ENCODE peak calls at places on chromosomes 2 and 18, in nine cellular contexts. R is GM12865, N is HFF-Myc, L is kidney, Z is HCT116, X is lower lobe of right lung, Y is upper lobe of right lung, A is lower leg skin, I is AG10803. Q is an unnamed sample.

GRCh38 chr2:149661844-149662243 is 74.3 kb upstream of the MMADHC start:
- DNase-seq in X (no peak), A (no peak), Y (no peak), I (peak; percentile 20), R (no peak), L (no peak), Z (no peak), N (no peak), Q (peak; percentile 91)

GRCh38 chr2:33577660-33578059 is 21.4 kb downstream of the FAM98A start:
- DNase-seq in N (no peak), X (no peak), Y (no peak), I (peak; percentile 34), Z (no peak), L (no peak), A (no peak), R (no peak), Q (no peak)

GRCh38 chr18:48851563-48851962 is 99.2 kb downstream of the SMAD7 start:
- DNase-seq in A (no peak), R (no peak), L (peak; percentile 88), N (no peak), X (peak; percentile 71), Y (peak; percentile 78), Z (no peak), I (no peak), Q (no peak)

GRCh38 chr18:43879350-43879749 is 602.1 kb upstream of the SYT4 start:
- DNase-seq in L (no peak), Z (no peak), R (no peak), N (no peak), Y (no peak), I (no peak), X (no peak), A (no peak), Q (no peak)

GRCh38 chr2:152062130-152063091 is 36.4 kb downstream of the CACNB4 start:
- DNase-seq in Y (no peak), L (no peak), I (peak; percentile 92), N (peak; percentile 11), X (no peak), A (peak; percentile 35), Z (no peak), R (peak; percentile 39), Q (no peak)

GRCh38 chr2:96848264-96848663 is 4.4 kb upstream of the ANKRD23 start:
- DNase-seq in L (peak; percentile 66), R (no peak), A (no peak), N (no peak), I (no peak), Z (no peak), X (no peak), Y (no peak), Q (no peak)

GRCh38 chr2:7626139-7626537 is 708.9 kb downstream of the RNF144A start:
- DNase-seq in X (no peak), A (no peak), Y (no peak), Z (no peak), L (no peak), I (no peak), N (no peak), R (peak; percentile 41), Q (no peak)

GRCh38 chr18:74498712-74499629 is 2.8 kb downstream of the CNDP2 start:
- DNase-seq in Z (no peak), L (peak; percentile 85), Y (peak; percentile 90), R (peak; percentile 89), N (no peak), I (peak; percentile 20), A (peak; percentile 49), X (peak; percentile 88), Q (no peak)

GRCh38 chr2:215565897-215566296 is 130.0 kb upstream of the FN1 start:
- DNase-seq in Z (no peak), Y (no peak), A (no peak), X (no peak), R (no peak), I (no peak), L (no peak), N (no peak), Q (no peak)

GRCh38 chr2:218291934-218292699 is at the start of gene TMBIM1:
- DNase-seq in A (peak; percentile 77), Y (peak; percentile 93), N (no peak), X (peak; percentile 89), L (peak; percentile 94), I (peak; percentile 68), R (peak; percentile 81), Z (no peak), Q (peak; percentile 69)

GRCh38 chr2:67877281-67877680 is 185.5 kb downstream of the C1D start:
- DNase-seq in L (peak; percentile 80), A (no peak), R (no peak), N (no peak), Z (no peak), Y (no peak), I (no peak), X (no peak), Q (no peak)

GRCh38 chr2:190185380-190185779 is 122.9 kb upstream of the MSTN start:
- DNase-seq in A (no peak), X (no peak), I (no peak), L (no peak), N (no peak), Z (no peak), Y (no peak), R (no peak), Q (no peak)

GRCh38 chr2:231708050-231708772 is at the start of gene PTMA:
- DNase-seq in R (peak; percentile 100), I (peak; percentile 100), A (peak; percentile 100), Z (peak; percentile 99), Y (peak; percentile 100), N (peak; percentile 98), X (peak; percentile 100), L (peak; percentile 100), Q (peak; percentile 100)

GRCh38 chr2:74293191-74294065 is 49.8 kb downstream of the SLC4A5 start:
- DNase-seq in I (no peak), R (no peak), Y (no peak), A (no peak), Z (no peak), X (no peak), L (no peak), N (no peak), Q (no peak)

GRCh38 chr18:10006261-10006903 is 92.6 kb downstream of the VAPA start:
- DNase-seq in X (no peak), N (no peak), I (peak; percentile 70), Z (no peak), Y (no peak), L (no peak), A (no peak), R (no peak), Q (peak; percentile 29)

GRCh38 chr18:67742525-67742924 is 226.0 kb upstream of the DSEL start:
- DNase-seq in Z (no peak), X (no peak), N (no peak), Y (no peak), L (no peak), R (no peak), I (no peak), A (no peak), Q (no peak)

DNA sequence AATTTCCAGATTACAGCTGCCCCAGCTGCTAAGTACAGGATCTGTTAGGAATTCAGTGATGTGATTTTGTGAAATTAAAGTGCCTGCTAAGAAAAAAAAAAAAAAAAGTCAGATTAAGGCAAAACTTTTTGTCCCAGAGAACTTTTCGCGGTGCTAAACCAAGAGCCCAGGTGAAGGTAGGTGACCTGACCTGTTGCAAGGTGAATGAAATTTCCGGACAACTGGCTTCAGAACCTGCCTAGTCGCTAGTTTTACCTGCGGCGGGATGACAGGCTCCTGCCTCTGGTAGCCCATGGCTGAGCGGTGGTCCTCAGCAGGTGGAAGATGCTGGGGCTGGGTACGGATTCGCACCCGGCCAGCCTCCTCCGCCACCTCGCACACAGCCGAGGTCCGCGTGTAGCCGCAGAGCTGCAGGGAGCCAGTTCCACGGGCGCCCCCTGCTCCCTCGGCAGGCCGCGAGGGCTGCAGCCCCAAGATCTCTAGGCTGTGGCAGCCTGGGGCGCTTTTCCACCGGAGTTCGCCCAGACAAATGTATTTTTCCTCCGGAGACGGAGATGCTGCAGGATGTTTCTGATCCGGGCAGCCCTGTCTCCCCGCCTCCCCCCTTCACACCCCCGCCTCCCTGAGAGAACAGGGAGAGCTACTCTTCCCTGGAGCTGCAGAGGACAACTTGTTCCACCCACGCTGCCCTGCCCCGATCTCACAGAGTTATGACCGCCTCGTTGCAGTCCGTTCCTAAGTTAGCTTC is at the start of gene SLC38A11:
- DNase-seq in A (peak; percentile 18), Y (peak; percentile 70), N (no peak), R (no peak), X (no peak), L (peak; percentile 76), I (peak; percentile 5), Z (no peak), Q (no peak)
- H3K4me3 ChIP-seq in A (no peak within 1 kb of the TSS), Y (peak within 1 kb of the TSS; percentile 31), N (peak within 1 kb of the TSS; percentile 51), R (no peak within 1 kb of the TSS), X (peak within 1 kb of the TSS; percentile 39), L (peak within 1 kb of the TSS; percentile 66), I (peak within 1 kb of the TSS; percentile 54), Z (no peak within 1 kb of the TSS), Q (peak within 1 kb of the TSS; percentile 7)

DNA sequence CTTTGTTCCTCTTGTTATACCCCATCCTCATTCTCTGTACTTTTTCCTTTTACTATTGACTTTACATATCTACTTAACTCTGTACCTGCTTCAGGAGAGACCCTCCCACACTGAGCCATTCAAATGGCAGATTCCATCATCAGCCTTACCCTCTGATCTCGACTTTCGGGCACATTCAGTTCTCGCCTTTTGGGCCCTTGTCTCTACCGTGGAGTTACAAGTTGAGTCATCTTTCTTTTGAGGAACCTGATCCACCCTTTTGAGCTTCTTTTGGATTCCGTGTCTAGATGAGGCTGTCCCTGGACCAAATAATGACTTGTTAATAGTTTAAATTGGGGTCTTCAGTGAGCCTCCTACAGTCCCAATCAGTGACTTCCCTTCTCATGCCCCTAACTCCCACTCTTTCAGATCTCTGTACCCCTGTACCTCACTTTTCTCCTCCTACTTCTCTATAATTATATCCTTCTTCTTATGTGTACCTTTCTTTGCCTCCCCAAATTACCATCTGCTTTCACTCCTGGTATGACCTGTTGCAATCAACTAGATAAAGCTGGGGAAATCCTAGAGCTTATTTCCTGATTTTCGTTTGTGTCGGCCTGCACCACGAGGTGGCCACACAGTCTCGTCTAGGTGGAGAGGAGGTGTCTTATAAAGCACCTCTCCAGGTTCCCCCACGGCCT is 17.2 kb downstream of the SP110 start:
- DNase-seq in L (no peak), N (no peak), I (no peak), Y (no peak), X (no peak), R (peak; percentile 82), A (no peak), Z (no peak), Q (no peak)
- TF ChIP-seq CTCF in L (no peak), N (no peak), I (no peak), Y (no peak), X (no peak), R (peak; percentile 37), A (no peak), Z (no peak), Q (no peak)

DNA sequence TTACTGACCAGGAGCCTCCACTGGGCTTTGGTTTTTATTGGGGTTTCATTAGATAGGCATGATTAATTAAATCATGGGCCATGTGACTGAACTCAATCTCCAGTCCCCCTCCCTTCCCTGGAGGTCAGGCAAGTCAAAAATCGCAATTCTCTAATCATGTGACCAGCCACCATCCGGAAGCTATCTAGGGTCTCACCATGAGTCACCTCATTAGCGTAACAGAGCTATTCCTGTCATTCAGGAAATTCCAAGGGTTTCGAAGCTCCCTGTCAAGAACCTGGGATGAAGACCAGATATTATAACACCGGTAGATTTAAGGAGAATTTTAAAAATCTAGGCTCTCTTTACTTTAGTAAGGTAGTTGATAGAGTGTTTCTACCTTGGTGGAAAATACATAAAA is 180.3 kb upstream of the TCF4 start:
- DNase-seq in I (peak; percentile 24), Y (no peak), A (no peak), R (no peak), X (no peak), Z (no peak), L (no peak), N (no peak), Q (peak; percentile 51)
- H3K4me3 ChIP-seq in I (no peak overlapping the region), Y (no peak overlapping the region), A (no peak overlapping the region), R (no peak overlapping the region), X (no peak overlapping the region), Z (no peak overlapping the region), L (no peak overlapping the region), N (no peak overlapping the region), Q (no peak overlapping the region)

GRCh38 chr2:106959975-106960632 is 74.1 kb upstream of the ST6GAL2 start:
- DNase-seq in N (no peak), I (peak; percentile 22), Z (no peak), A (no peak), X (no peak), L (no peak), Y (no peak), R (no peak), Q (no peak)
- TF ChIP-seq CTCF in N (no peak), I (no peak), Z (no peak), A (no peak), X (no peak), L (no peak), Y (no peak), R (no peak), Q (no peak)